ENCODE peak calls at places on chromosomes 16 and 17, in eight cellular contexts. G is tibial artery; B is stimulated activated CD8-positive, alpha-beta memory T cell treated with anti-CD3 and anti-CD28 coated beads, Interleukin-7, amount 100 ng/mL, for 1 hour; I is NCI-H1092; C is CD8-positive, alpha-beta T cell; Z is CD4-positive, alpha-beta T cell; S is AG04449; L is amniotic epithelial cell. N is an unnamed sample.

GRCh38 chr17:78127240-78127887 is 1.2 kb downstream of the TMC6 start:
- DNase-seq in G (no peak), B (no peak), I (no peak), C (no peak), Z (peak), S (no peak), L (no peak), N (peak)

GRCh38 chr16:11285842-11286241 is 4.7 kb upstream of the PRM1 start:
- DNase-seq in G (no peak), B (no peak), I (no peak), C (no peak), Z (no peak), S (no peak), L (no peak), N (no peak)

GRCh38 chr17:71118039-71118438 is 948.7 kb downstream of the KCNJ2 start:
- DNase-seq in G (no peak), B (no peak), I (peak), C (no peak), Z (no peak), S (no peak), L (peak), N (no peak)

GRCh38 chr16:46884513-46885293 is 541 bp downstream of the GPT2 start:
- DNase-seq in G (no peak), B (no peak), I (no peak), C (no peak), Z (no peak), S (no peak), L (peak), N (no peak)

GRCh38 chr16:70805787-70806186 is 4.8 kb upstream of the VAC14 start:
- DNase-seq in G (no peak), B (no peak), I (no peak), C (no peak), Z (no peak), S (peak), L (peak), N (no peak)

GRCh38 chr16:80527297-80527696 is 13.5 kb upstream of the DYNLRB2 start:
- DNase-seq in G (no peak), B (no peak), I (no peak), C (peak), Z (peak), S (no peak), L (peak), N (peak)

GRCh38 chr16:73071131-73071940 is 23.4 kb upstream of the ZFHX3 start:
- DNase-seq in G (no peak), B (no peak), I (peak), C (no peak), Z (no peak), S (no peak), L (peak), N (no peak)

GRCh38 chr17:76735006-76735405 is 2.1 kb downstream of the SRSF2 start:
- DNase-seq in G (no peak), B (no peak), I (no peak), C (no peak), Z (no peak), S (no peak), L (peak), N (no peak)

GRCh38 chr16:56918467-56919012 is 13.4 kb upstream of the HERPUD1 start:
- DNase-seq in G (no peak), B (no peak), I (no peak), C (no peak), Z (no peak), S (no peak), L (no peak), N (no peak)

GRCh38 chr16:87108941-87109340 is 208.3 kb downstream of the C16orf95 start:
- DNase-seq in G (no peak), B (no peak), I (no peak), C (no peak), Z (no peak), S (no peak), L (peak), N (no peak)

GRCh38 chr16:77190478-77191258 is at the start of gene MON1B:
- DNase-seq in G (peak), B (peak), I (peak), C (peak), Z (peak), S (peak), L (peak), N (peak)

GRCh38 chr17:38743556-38744171 is 4.5 kb downstream of the PCGF2 start:
- DNase-seq in G (no peak), B (no peak), I (peak), C (no peak), Z (no peak), S (no peak), L (no peak), N (no peak)

GRCh38 chr17:6698004-6698403 is 15.2 kb downstream of the SLC13A5 start:
- DNase-seq in G (no peak), B (no peak), I (no peak), C (no peak), Z (no peak), S (no peak), L (no peak), N (no peak)

GRCh38 chr16:67166883-67167168 is 2.3 kb downstream of the HSF4 start:
- DNase-seq in G (no peak), B (no peak), I (no peak), C (no peak), Z (no peak), S (no peak), L (no peak), N (no peak)

GRCh38 chr16:4866586-4866985 is 19.3 kb downstream of the UBN1 start:
- DNase-seq in G (no peak), B (no peak), I (no peak), C (no peak), Z (no peak), S (no peak), L (no peak), N (no peak)

GRCh38 chr17:19004601-19005441 is at the start of gene FAM83G:
- DNase-seq in G (peak), B (peak), I (no peak), C (peak), Z (peak), S (no peak), L (peak), N (peak)

GRCh38 chr17:8012996-8013640 is 10.7 kb downstream of the GUCY2D start:
- DNase-seq in G (no peak), B (no peak), I (no peak), C (no peak), Z (no peak), S (no peak), L (no peak), N (no peak)

GRCh38 chr17:8359769-8360168 is 16.7 kb downstream of the KRABD2 start:
- DNase-seq in G (no peak), B (no peak), I (no peak), C (no peak), Z (no peak), S (no peak), L (peak), N (no peak)

GRCh38 chr16:23013484-23013883 is 135.8 kb downstream of the USP31 start:
- DNase-seq in G (no peak), B (no peak), I (no peak), C (no peak), Z (no peak), S (no peak), L (no peak), N (no peak)

GRCh38 chr17:49013311-49014205 is 16.4 kb downstream of the IGF2BP1 start:
- DNase-seq in G (no peak), B (no peak), I (no peak), C (no peak), Z (no peak), S (no peak), L (peak), N (no peak)

GRCh38 chr16:53131050-53131362 is 76.2 kb downstream of the CHD9 start:
- DNase-seq in G (no peak), B (no peak), I (peak), C (no peak), Z (no peak), S (no peak), L (no peak), N (no peak)